ENCODE peak calls at places on chromosomes 16 and 17, in five cellular contexts. One of them, this sample, is unnamed.

GRCh38 chr17:18920911-18921441 is 31.0 kb upstream of the SLC5A10 start:
- DNase-seq in mesenchymal stem cell: peak; percentile 19
- DNase-seq in H1: no peak
- DNase-seq in IMR-90: peak; percentile 24
- DNase-seq in neuronal stem cell: no peak
- DNase-seq in this sample: no peak

GRCh38 chr17:46193246-46193625 is at the start of gene KANSL1:
- DNase-seq in H1: peak; percentile 84
- DNase-seq in IMR-90: peak; percentile 87
- DNase-seq in neuronal stem cell: peak; percentile 97
- DNase-seq in mesenchymal stem cell: peak; percentile 96
- DNase-seq in this sample: peak; percentile 97

GRCh38 chr16:83901101-83901500 is 2.2 kb downstream of the MLYCD start:
- DNase-seq in mesenchymal stem cell: no peak
- DNase-seq in H1: no peak
- DNase-seq in neuronal stem cell: no peak
- DNase-seq in IMR-90: no peak
- DNase-seq in this sample: no peak

GRCh38 chr16:52812945-52813556 is 239.6 kb downstream of the CHD9NB start:
- DNase-seq in mesenchymal stem cell: peak; percentile 57
- DNase-seq in neuronal stem cell: no peak
- DNase-seq in IMR-90: peak; percentile 28
- DNase-seq in H1: no peak
- DNase-seq in this sample: peak; percentile 68

GRCh38 chr17:30318190-30318589 is 15.7 kb downstream of the TMIGD1 start:
- DNase-seq in neuronal stem cell: no peak
- DNase-seq in IMR-90: no peak
- DNase-seq in mesenchymal stem cell: no peak
- DNase-seq in H1: no peak
- DNase-seq in this sample: no peak

GRCh38 chr17:17343160-17343735 is 40.1 kb downstream of the NT5M start:
- DNase-seq in mesenchymal stem cell: no peak
- DNase-seq in neuronal stem cell: no peak
- DNase-seq in IMR-90: no peak
- DNase-seq in H1: no peak
- DNase-seq in this sample: no peak

GRCh38 chr16:72072514-72073342 is 9.7 kb downstream of the HPR start:
- DNase-seq in H1: no peak
- DNase-seq in neuronal stem cell: no peak
- DNase-seq in IMR-90: no peak
- DNase-seq in mesenchymal stem cell: no peak
- DNase-seq in this sample: peak; percentile 48

GRCh38 chr17:82752371-82753200 is 721 bp downstream of the TBCD start:
- DNase-seq in IMR-90: no peak
- DNase-seq in neuronal stem cell: no peak
- DNase-seq in mesenchymal stem cell: peak; percentile 65
- DNase-seq in H1: no peak
- DNase-seq in this sample: no peak

GRCh38 chr16:1740234-1740633 is 31.1 kb downstream of the NME3 start:
- DNase-seq in IMR-90: no peak
- DNase-seq in neuronal stem cell: no peak
- DNase-seq in H1: no peak
- DNase-seq in mesenchymal stem cell: no peak
- DNase-seq in this sample: no peak

GRCh38 chr17:80100035-80100323 is 1.4 kb upstream of the GAA start:
- DNase-seq in neuronal stem cell: no peak
- DNase-seq in H1: no peak
- DNase-seq in IMR-90: no peak
- DNase-seq in mesenchymal stem cell: no peak
- DNase-seq in this sample: no peak

GRCh38 chr17:41811549-41812175 is at the start of gene P3H4:
- DNase-seq in mesenchymal stem cell: peak; percentile 84
- DNase-seq in IMR-90: peak; percentile 80
- DNase-seq in H1: no peak
- DNase-seq in neuronal stem cell: peak; percentile 80
- DNase-seq in this sample: peak; percentile 84

GRCh38 chr17:51029568-51030463 is 90.9 kb downstream of the SPAG9 start:
- DNase-seq in neuronal stem cell: no peak
- DNase-seq in mesenchymal stem cell: peak; percentile 71
- DNase-seq in IMR-90: peak; percentile 54
- DNase-seq in H1: no peak
- DNase-seq in this sample: no peak

GRCh38 chr17:19977360-19978205 is at the start of gene AKAP10:
- DNase-seq in neuronal stem cell: peak; percentile 80
- DNase-seq in mesenchymal stem cell: peak; percentile 86
- DNase-seq in IMR-90: peak; percentile 73
- DNase-seq in H1: no peak
- DNase-seq in this sample: peak; percentile 93
- H3K23ac ChIP-seq in neuronal stem cell: peak within 1 kb of the TSS; percentile 1
- H3K23ac ChIP-seq in mesenchymal stem cell: peak within 1 kb of the TSS; percentile 94
- H3K23ac ChIP-seq in IMR-90: peak within 1 kb of the TSS; percentile 79
- H3K23ac ChIP-seq in H1: no peak within 1 kb of the TSS
- H3K23ac ChIP-seq in this sample: no peak within 1 kb of the TSS

GRCh38 chr16:84948855-84949610 is 62.3 kb downstream of the ZDHHC7 start:
- DNase-seq in IMR-90: no peak
- DNase-seq in neuronal stem cell: no peak
- DNase-seq in H1: no peak
- DNase-seq in mesenchymal stem cell: no peak
- DNase-seq in this sample: no peak
- H4K8ac ChIP-seq in IMR-90: no peak overlapping the region
- H4K8ac ChIP-seq in neuronal stem cell: no peak overlapping the region
- H4K8ac ChIP-seq in H1: no peak overlapping the region
- H4K8ac ChIP-seq in mesenchymal stem cell: no peak overlapping the region
- H4K8ac ChIP-seq in this sample: no peak overlapping the region

GRCh38 chr16:56732366-56732765 is 2.4 kb downstream of the NUP93 start:
- DNase-seq in mesenchymal stem cell: no peak
- DNase-seq in neuronal stem cell: no peak
- DNase-seq in H1: no peak
- DNase-seq in IMR-90: no peak
- DNase-seq in this sample: no peak
- H3K4ac ChIP-seq in mesenchymal stem cell: no peak overlapping the region
- H3K4ac ChIP-seq in neuronal stem cell: no peak overlapping the region
- H3K4ac ChIP-seq in H1: no peak overlapping the region
- H3K4ac ChIP-seq in IMR-90: no peak overlapping the region
- H3K4ac ChIP-seq in this sample: no peak overlapping the region

GRCh38 chr17:67139784-67140665 is 95.7 kb downstream of the CACNG1 start:
- DNase-seq in IMR-90: peak; percentile 42
- DNase-seq in mesenchymal stem cell: peak; percentile 43
- DNase-seq in H1: no peak
- DNase-seq in neuronal stem cell: no peak
- DNase-seq in this sample: peak; percentile 67
- H3K23ac ChIP-seq in IMR-90: no peak overlapping the region
- H3K23ac ChIP-seq in mesenchymal stem cell: no peak overlapping the region
- H3K23ac ChIP-seq in H1: no peak overlapping the region
- H3K23ac ChIP-seq in neuronal stem cell: no peak overlapping the region
- H3K23ac ChIP-seq in this sample: no peak overlapping the region

DNA sequence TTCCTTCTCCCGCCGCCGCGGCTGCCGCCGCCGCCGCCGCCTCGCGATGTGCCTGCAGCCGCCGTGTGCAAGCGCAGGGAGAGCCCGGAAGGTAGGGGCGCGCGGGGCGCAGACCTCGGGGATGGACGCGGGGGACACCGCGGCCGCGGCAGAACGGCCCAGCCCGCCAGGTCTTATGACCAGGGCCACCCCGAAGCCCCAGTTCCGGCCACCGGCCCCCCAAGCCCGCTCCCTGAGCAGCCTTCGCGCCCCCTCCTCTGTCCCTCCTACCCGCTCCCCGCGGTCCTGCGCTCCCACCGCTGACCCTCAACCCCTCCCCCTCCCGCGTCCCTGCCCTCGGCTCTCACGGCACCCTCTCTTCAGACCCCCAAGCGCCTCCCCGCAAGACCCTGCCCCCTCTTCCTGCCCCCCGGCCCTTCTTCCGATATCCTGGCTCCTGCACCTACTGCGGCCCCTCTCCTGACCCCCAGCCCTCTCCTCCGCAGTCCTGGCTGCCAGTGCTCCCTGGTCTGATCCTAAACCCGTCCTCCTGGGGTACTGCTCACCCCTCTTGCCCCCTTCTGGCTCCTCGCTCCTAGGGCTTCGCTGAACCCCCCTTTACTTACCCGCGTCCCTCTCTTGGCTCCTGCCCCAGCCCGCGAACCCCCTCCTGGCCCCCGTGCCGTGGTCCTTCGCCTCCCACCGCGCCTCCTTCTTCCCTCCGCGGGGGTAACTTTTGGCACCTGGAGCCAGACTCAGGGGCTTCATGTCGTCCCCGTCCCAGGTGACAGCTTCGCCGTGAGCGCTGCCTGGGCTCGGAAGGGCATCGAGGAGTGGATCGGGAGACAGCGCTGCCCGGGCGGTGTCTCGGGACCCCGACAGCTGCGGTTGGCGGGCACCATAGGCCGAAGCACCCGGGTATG is 714 bp downstream of the NKD1 start:
- DNase-seq in neuronal stem cell: peak; percentile 39
- DNase-seq in H1: no peak
- DNase-seq in IMR-90: no peak
- DNase-seq in mesenchymal stem cell: peak; percentile 6
- DNase-seq in this sample: no peak
- H4K8ac ChIP-seq in neuronal stem cell: no peak overlapping the region
- H4K8ac ChIP-seq in H1: peak overlapping the region; percentile 32
- H4K8ac ChIP-seq in IMR-90: no peak overlapping the region
- H4K8ac ChIP-seq in mesenchymal stem cell: no peak overlapping the region
- H4K8ac ChIP-seq in this sample: no peak overlapping the region

GRCh38 chr16:48384305-48384981 is 770 bp downstream of the SIAH1 start:
- DNase-seq in IMR-90: peak; percentile 40
- DNase-seq in mesenchymal stem cell: peak; percentile 62
- DNase-seq in neuronal stem cell: peak; percentile 62
- DNase-seq in H1: no peak
- DNase-seq in this sample: peak; percentile 66
- H3K4ac ChIP-seq in IMR-90: peak overlapping the region; percentile 57
- H3K4ac ChIP-seq in mesenchymal stem cell: peak overlapping the region; percentile 94
- H3K4ac ChIP-seq in neuronal stem cell: no peak overlapping the region
- H3K4ac ChIP-seq in H1: no peak overlapping the region
- H3K4ac ChIP-seq in this sample: peak overlapping the region; percentile 100

GRCh38 chr17:81608082-81608481 is 28.8 kb downstream of the NPLOC4 start:
- DNase-seq in IMR-90: peak; percentile 40
- DNase-seq in H1: no peak
- DNase-seq in neuronal stem cell: no peak
- DNase-seq in mesenchymal stem cell: no peak
- DNase-seq in this sample: no peak
- H3K23ac ChIP-seq in IMR-90: no peak overlapping the region
- H3K23ac ChIP-seq in H1: no peak overlapping the region
- H3K23ac ChIP-seq in neuronal stem cell: no peak overlapping the region
- H3K23ac ChIP-seq in mesenchymal stem cell: peak overlapping the region; percentile 14
- H3K23ac ChIP-seq in this sample: no peak overlapping the region

GRCh38 chr16:30903002-30903401 is 6.6 kb downstream of the CTF1 start:
- DNase-seq in mesenchymal stem cell: no peak
- DNase-seq in neuronal stem cell: no peak
- DNase-seq in IMR-90: no peak
- DNase-seq in H1: no peak
- DNase-seq in this sample: peak; percentile 56
- H4K8ac ChIP-seq in mesenchymal stem cell: peak overlapping the region; percentile 84
- H4K8ac ChIP-seq in neuronal stem cell: peak overlapping the region; percentile 43
- H4K8ac ChIP-seq in IMR-90: peak overlapping the region; percentile 95
- H4K8ac ChIP-seq in H1: no peak overlapping the region
- H4K8ac ChIP-seq in this sample: no peak overlapping the region

GRCh38 chr16:81445926-81446317 is 1.3 kb downstream of the CMIP start:
- DNase-seq in mesenchymal stem cell: no peak
- DNase-seq in neuronal stem cell: no peak
- DNase-seq in H1: no peak
- DNase-seq in IMR-90: no peak
- DNase-seq in this sample: peak; percentile 67
- H3K4ac ChIP-seq in mesenchymal stem cell: peak overlapping the region; percentile 83
- H3K4ac ChIP-seq in neuronal stem cell: no peak overlapping the region
- H3K4ac ChIP-seq in H1: no peak overlapping the region
- H3K4ac ChIP-seq in IMR-90: peak overlapping the region; percentile 75
- H3K4ac ChIP-seq in this sample: peak overlapping the region; percentile 64

This sample was measured in mesendoderm.